ENCODE peak calls at places on chromosomes 11 and 22, in four cellular contexts. F is HepG2, I is K562, N is GM12878. G is an unnamed sample.

GRCh38 chr22:33919591-33920501 is at the start of gene LARGE1:
- DNase-seq in F (peak; percentile 13), I (peak; percentile 18), N (no peak), G (peak; percentile 72)

GRCh38 chr11:46894506-46894905 is 23.8 kb downstream of the LRP4 start:
- DNase-seq in F (no peak), I (no peak), N (no peak), G (no peak)

GRCh38 chr22:22666307-22667091 is 22.1 kb downstream of the GGTLC2 start:
- DNase-seq in F (peak; percentile 11), I (peak; percentile 84), N (no peak), G (no peak)

GRCh38 chr11:35714882-35715612 is 52.5 kb downstream of the TRIM44 start:
- DNase-seq in F (no peak), I (no peak), N (peak; percentile 77), G (no peak)

GRCh38 chr11:18770479-18771125 is 21.0 kb downstream of the PTPN5 start:
- DNase-seq in F (no peak), I (no peak), N (no peak), G (no peak)

GRCh38 chr22:24156915-24157782 is 24.1 kb upstream of the SUSD2 start:
- DNase-seq in F (peak; percentile 89), I (peak; percentile 91), N (peak; percentile 78), G (peak; percentile 94)

GRCh38 chr11:125165111-125165663 is 636 bp downstream of the PKNOX2 start:
- DNase-seq in F (no peak), I (no peak), N (no peak), G (peak; percentile 81)

GRCh38 chr11:84089072-84090057 is 803.2 kb upstream of the CCDC90B start:
- DNase-seq in F (peak; percentile 1), I (no peak), N (no peak), G (peak; percentile 36)

GRCh38 chr11:27116684-27117083 is 76.1 kb downstream of the BBOX1 start:
- DNase-seq in F (no peak), I (no peak), N (no peak), G (no peak)

DNA sequence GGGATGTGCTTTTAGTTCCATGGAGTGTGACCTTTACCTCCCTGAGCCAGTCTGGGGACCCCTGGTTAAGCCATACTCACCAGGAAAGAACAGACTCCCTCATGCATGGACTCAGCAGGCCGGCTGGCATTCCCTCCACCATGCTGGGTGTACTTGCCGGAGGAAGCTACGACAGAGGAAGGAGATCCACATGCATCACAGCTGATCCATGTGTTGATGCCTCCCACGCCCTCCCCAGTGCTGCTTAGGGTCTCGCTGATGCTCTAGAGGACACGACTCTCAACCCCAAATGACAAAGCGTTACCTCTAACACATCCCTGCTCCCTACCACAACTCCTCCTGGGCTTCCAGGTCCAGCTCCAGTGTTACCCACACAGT is 39.8 kb downstream of the GAB4 start:
- DNase-seq in F (no peak), I (no peak), N (no peak), G (no peak)
- TF ChIP-seq SMC3 in F (no peak), I (no peak), N (no peak), G (no peak)

GRCh38 chr11:110991621-110992355 is 253.7 kb upstream of the POU2AF2 start:
- DNase-seq in F (no peak), I (no peak), N (no peak), G (no peak)
- TF ChIP-seq POLR2AphosphoS5 in F (no peak), I (no peak), N (no peak), G (no peak)

DNA sequence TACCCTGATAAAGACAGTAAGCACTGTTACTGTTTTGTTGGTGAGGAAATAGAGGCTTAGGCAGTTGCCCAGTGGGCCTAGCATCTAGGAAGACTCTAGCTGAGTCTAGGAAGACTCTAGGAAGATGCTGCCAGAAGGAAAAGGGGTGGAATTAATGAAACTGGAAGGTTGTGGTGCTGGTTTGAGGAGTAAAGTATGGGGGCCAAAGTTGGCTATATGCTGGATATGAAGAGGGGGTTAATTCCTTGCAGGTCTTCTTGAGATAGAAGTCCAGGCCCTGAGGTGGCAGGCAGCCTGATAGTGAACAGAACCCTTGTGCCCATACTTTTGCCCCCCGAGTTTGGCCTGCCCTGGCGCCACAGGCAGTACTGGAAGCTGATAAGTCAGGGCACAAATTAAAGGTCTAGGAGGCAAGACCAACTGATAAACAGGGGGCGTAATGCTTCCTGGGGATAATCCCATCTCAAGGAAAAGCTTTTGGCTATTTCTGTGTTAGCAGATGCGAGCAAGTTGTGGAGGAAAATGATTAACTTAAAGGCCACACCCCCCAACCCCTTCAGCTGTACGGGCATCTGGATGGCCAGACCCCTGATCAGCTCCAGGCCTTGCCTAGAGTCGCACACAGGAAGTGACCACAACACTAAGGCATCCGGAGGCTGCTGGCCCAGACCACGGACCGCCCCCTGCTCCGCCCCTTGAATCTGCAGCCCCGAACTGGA is 3.1 kb downstream of the ILK start:
- DNase-seq in F (peak; percentile 97), I (peak; percentile 68), N (no peak), G (peak; percentile 91)
- TF ChIP-seq SMC3 in F (no peak), I (no peak), N (no peak), G (no peak)

GRCh38 chr11:70776914-70777532 is 378.7 kb downstream of the CTTN start:
- DNase-seq in F (no peak), I (no peak), N (no peak), G (no peak)

GRCh38 chr11:70780246-70780535 is 381.9 kb downstream of the CTTN start:
- DNase-seq in F (no peak), I (no peak), N (no peak), G (no peak)

GRCh38 chr11:70775386-70775785 is 377.1 kb downstream of the CTTN start:
- DNase-seq in F (no peak), I (no peak), N (no peak), G (no peak)

GRCh38 chr11:70779433-70780245 is 381.3 kb downstream of the CTTN start:
- DNase-seq in F (no peak), I (no peak), N (no peak), G (no peak)

GRCh38 chr11:70778828-70779365 is 380.6 kb downstream of the CTTN start:
- DNase-seq in F (no peak), I (no peak), N (no peak), G (peak; percentile 74)
- TF ChIP-seq POLR2AphosphoS5 in F (no peak), I (no peak), N (no peak), G (no peak)

GRCh38 chr22:37678372-37678771 is 2.9 kb downstream of the LGALS1 start:
- DNase-seq in F (no peak), I (no peak), N (no peak), G (no peak)

GRCh38 chr22:37681001-37681424 is 5.1 kb upstream of the NOL12 start:
- DNase-seq in F (no peak), I (no peak), N (no peak), G (no peak)

GRCh38 chr22:37681556-37682049 is 4.5 kb upstream of the NOL12 start:
- DNase-seq in F (peak; percentile 64), I (peak; percentile 72), N (no peak), G (peak; percentile 82)

GRCh38 chr22:37679670-37680069 is 4.2 kb downstream of the LGALS1 start:
- DNase-seq in F (no peak), I (no peak), N (no peak), G (no peak)

GRCh38 chr22:37680191-37680851 is 4.9 kb downstream of the LGALS1 start:
- DNase-seq in F (no peak), I (no peak), N (no peak), G (no peak)
- TF ChIP-seq SMC3 in F (no peak), I (no peak), N (no peak), G (no peak)

DNA sequence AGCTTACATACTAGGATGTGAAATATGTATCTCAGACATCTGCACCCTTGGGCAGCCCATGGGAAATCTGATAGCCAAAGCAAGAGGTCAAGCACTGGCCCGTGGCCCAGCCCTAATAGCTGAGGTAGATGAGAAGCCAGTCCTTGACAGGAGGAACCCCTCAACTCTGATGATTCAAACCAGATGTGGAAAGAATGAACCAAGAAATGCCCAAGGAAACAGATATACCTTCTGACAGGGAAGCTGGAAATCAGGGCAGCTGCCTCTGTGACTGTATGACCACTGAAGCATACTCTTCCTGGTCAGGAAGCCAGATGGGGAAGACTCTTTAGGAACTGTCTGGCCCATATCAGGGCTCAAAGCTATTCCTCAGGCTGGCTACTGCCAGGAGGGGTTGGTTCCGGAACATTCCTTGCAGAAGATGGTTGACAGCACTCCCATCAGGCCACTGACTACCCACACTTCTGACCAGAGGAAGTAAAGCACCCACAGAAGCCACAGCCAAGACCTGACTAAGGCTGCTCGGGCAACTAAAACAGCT is 124.2 kb downstream of the SWAP70 start:
- DNase-seq in F (no peak), I (no peak), N (no peak), G (no peak)
- TF ChIP-seq POLR2AphosphoS5 in F (no peak), I (no peak), N (no peak), G (peak; percentile 91)

GRCh38 chr11:30113326-30113873 is 96.6 kb upstream of the KCNA4 start:
- DNase-seq in F (no peak), I (no peak), N (no peak), G (no peak)
- TF ChIP-seq SMC3 in F (no peak), I (no peak), N (no peak), G (no peak)

GRCh38 chr11:1217151-1217550 is 5.7 kb upstream of the MUC5B start:
- DNase-seq in F (no peak), I (no peak), N (no peak), G (no peak)

GRCh38 chr11:1219446-1219835 is 3.4 kb upstream of the MUC5B start:
- DNase-seq in F (no peak), I (no peak), N (no peak), G (no peak)

GRCh38 chr11:1218788-1219445 is 3.9 kb upstream of the MUC5B start:
- DNase-seq in F (no peak), I (no peak), N (no peak), G (peak; percentile 26)

GRCh38 chr11:1219836-1220810 is 2.7 kb upstream of the MUC5B start:
- DNase-seq in F (peak; percentile 69), I (no peak), N (no peak), G (peak; percentile 24)

DNA sequence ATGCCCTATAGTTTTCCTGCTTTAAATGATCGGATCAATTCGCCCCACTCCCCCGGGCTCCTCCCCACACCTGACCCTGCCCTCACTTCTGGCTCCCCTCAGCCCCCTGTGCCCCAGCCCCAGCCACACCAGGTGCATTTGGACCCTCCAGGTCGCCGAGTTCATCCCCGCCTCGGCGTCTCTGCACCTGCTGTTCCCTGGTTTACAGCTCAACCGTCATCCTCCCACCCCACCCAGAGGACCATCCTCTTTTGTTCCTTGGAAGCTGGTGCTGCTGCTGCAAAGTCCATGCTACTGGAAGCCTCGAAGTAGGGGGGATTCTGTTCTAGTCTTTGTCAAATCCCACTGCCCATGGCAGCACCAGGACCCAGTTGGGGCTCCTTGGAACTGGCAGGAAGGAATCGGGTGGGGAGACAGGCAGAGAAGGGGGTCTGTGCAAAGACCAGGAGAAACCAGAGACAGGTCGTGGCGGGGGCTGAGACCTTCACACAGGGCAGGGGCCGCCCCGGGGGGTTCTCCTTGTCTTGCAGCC is 4.5 kb upstream of the MUC5B start:
- DNase-seq in F (no peak), I (no peak), N (no peak), G (peak; percentile 5)
- TF ChIP-seq POLR2AphosphoS5 in F (no peak), I (no peak), N (no peak), G (no peak)

DNA sequence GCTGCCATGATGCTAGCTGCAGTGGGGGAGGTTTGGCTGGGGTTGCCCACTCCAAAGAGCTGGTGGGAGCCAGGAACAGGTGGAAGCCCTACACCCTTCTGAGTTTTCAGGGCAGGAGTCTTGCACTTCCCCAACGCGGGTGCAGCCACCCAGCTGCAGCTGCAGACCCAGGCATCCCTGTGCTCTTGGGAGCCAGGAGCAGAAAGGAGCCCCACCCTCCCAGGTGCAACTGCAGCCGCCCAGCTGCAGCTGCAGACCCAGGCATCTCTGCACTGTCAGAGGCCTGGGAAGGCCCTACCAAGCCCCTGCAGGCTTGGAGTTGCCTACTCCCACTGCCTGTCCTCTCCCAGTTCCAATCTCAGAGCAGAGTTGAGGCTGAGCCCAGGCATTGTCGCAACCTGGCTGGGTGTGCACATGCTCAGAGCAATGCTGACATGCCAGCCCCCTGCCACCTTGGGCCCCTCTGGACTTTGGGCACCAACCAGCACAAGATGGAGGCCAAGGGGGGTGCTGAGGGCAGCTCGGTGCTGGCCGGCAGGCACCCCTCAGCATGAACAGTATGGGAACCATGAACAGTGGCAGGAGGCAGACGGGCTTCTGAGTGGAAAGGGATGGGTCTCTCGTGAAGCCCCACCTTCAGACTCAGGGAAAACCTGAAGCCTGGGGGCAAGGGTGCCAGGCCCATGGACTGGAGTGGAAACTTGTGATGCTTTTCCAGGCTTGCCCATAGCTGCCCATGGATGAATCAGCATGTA is 195.4 kb downstream of the DCDC1 start:
- DNase-seq in F (no peak), I (no peak), N (no peak), G (no peak)
- TF ChIP-seq SMC3 in F (no peak), I (no peak), N (no peak), G (no peak)

G was measured in SK-N-SH.